ENCODE peak calls at places on chromosomes 16 and 17, in eight cellular contexts. C, X, E, A, I, Z, O and U are unnamed samples. For H3K4me1, the result is how much of the 10 kb centered on the place peaks cover.

GRCh38 chr17:68613739-68614298 is 12.7 kb upstream of the FAM20A start:
- DNase-seq in C (no peak), X (peak), E (no peak), A (no peak), I (no peak), Z (peak), O (no peak), U (no peak)

GRCh38 chr17:751269-752001 is 629 bp downstream of the GEMIN4 start:
- DNase-seq in C (peak), X (peak), E (peak), A (peak), I (peak), Z (peak), O (peak), U (no peak)

GRCh38 chr17:39674702-39675389 is 6.6 kb downstream of the PNMT start:
- DNase-seq in C (no peak), X (no peak), E (peak), A (no peak), I (no peak), Z (peak), O (no peak), U (no peak)

GRCh38 chr16:67179421-67180080 is 4.2 kb downstream of the MATCAP1 start:
- DNase-seq in C (no peak), X (no peak), E (no peak), A (no peak), I (no peak), Z (peak), O (no peak), U (no peak)

GRCh38 chr16:84548971-84549844 is 44.7 kb upstream of the MEAK7 start:
- DNase-seq in C (peak), X (no peak), E (no peak), A (peak), I (peak), Z (no peak), O (peak), U (peak)

GRCh38 chr16:27326738-27327585 is 13.2 kb downstream of the IL4R start:
- DNase-seq in C (peak), X (peak), E (peak), A (peak), I (peak), Z (peak), O (no peak), U (no peak)

GRCh38 chr17:78089557-78090281 is 38.8 kb downstream of the TMC6 start:
- DNase-seq in C (no peak), X (no peak), E (no peak), A (no peak), I (no peak), Z (no peak), O (no peak), U (no peak)

GRCh38 chr16:59259074-59259963 is 525.2 kb upstream of the GOT2 start:
- DNase-seq in C (peak), X (no peak), E (no peak), A (no peak), I (peak), Z (no peak), O (no peak), U (no peak)

GRCh38 chr17:79075861-79076406 is 1.3 kb downstream of the ENGASE start:
- DNase-seq in C (no peak), X (no peak), E (no peak), A (no peak), I (no peak), Z (peak), O (no peak), U (no peak)

GRCh38 chr16:5756969-5757368 is 659.4 kb upstream of the EEF2KMT start:
- DNase-seq in C (no peak), X (no peak), E (no peak), A (no peak), I (no peak), Z (peak), O (no peak), U (no peak)

GRCh38 chr16:72066747-72067146 is 3.7 kb downstream of the HPR start:
- DNase-seq in C (peak), X (peak), E (peak), A (no peak), I (no peak), Z (no peak), O (no peak), U (no peak)

GRCh38 chr17:70373369-70373768 is 204.0 kb downstream of the KCNJ2 start:
- DNase-seq in C (no peak), X (no peak), E (no peak), A (no peak), I (no peak), Z (no peak), O (no peak), U (no peak)

GRCh38 chr16:57939872-57940224 is 31.1 kb downstream of the CNGB1 start:
- DNase-seq in C (no peak), X (no peak), E (no peak), A (no peak), I (no peak), Z (no peak), O (no peak), U (no peak)

GRCh38 chr16:79642652-79643051 is 42.1 kb upstream of the MAF start:
- DNase-seq in C (no peak), X (no peak), E (no peak), A (no peak), I (no peak), Z (no peak), O (no peak), U (no peak)

GRCh38 chr17:57747221-57748017 is 2.3 kb upstream of the CCDC182 start:
- DNase-seq in C (peak), X (peak), E (peak), A (peak), I (peak), Z (peak), O (peak), U (peak)

GRCh38 chr17:81984773-81985410 is 7.5 kb downstream of the ASPSCR1 start:
- DNase-seq in C (no peak), X (no peak), E (no peak), A (no peak), I (no peak), Z (no peak), O (no peak), U (no peak)

GRCh38 chr17:79391808-79392233 is 219.0 kb downstream of the RBFOX3 start:
- DNase-seq in C (peak), X (peak), E (peak), A (peak), I (peak), Z (peak), O (peak), U (peak)

GRCh38 chr17:65559802-65560627 is 1.4 kb downstream of the AXIN2 start:
- DNase-seq in C (peak), X (peak), E (peak), A (no peak), I (peak), Z (peak), O (peak), U (peak)

GRCh38 chr16:64771273-64771672 is 350.6 kb downstream of the CDH11 start:
- DNase-seq in C (no peak), X (no peak), E (no peak), A (no peak), I (no peak), Z (no peak), O (no peak), U (no peak)

GRCh38 chr17:4858068-4858879 is 25.1 kb downstream of the MINK1 start:
- DNase-seq in C (no peak), X (no peak), E (peak), A (no peak), I (no peak), Z (peak), O (no peak), U (no peak)
- H3K4me1 ChIP-seq in C (under half), X (under half), E (under half), A (under half), I (under half), Z (under half), O (under half), U (under half)

DNA sequence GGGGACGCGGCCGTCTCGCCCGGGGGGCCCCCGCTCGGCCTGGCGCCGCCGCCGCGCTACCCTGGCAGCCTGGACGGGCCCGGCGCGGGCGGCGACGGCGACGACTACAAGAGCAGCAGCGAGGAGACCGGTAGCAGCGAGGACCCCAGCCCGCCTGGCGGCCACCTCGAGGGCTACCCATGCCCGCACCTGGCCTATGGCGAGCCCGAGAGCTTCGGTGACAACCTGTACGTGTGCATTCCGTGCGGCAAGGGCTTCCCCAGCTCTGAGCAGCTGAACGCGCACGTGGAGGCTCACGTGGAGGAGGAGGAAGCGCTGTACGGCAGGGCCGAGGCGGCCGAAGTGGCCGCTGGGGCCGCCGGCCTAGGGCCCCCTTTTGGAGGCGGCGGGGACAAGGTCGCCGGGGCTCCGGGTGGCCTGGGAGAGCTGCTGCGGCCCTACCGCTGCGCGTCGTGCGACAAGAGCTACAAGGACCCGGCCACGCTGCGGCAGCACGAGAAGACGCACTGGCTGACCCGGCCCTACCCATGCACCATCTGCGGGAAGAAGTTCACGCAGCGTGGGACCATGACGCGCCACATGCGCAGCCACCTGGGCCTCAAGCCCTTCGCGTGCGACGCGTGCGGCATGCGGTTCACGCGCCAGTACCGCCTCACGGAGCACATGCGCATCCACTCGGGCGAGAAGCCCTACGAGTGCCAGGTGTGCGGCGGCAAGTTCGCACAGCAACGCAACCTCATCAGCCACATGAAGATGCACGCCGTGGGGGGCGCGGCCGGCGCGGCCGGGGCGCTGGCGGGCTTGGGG is 3.0 kb downstream of the HIC1 start:
- DNase-seq in C (no peak), X (no peak), E (no peak), A (no peak), I (no peak), Z (peak), O (no peak), U (no peak)
- H3K4me3 ChIP-seq in C (peak), X (peak), E (no peak), A (peak), I (no peak), Z (no peak), O (no peak), U (no peak)

DNA sequence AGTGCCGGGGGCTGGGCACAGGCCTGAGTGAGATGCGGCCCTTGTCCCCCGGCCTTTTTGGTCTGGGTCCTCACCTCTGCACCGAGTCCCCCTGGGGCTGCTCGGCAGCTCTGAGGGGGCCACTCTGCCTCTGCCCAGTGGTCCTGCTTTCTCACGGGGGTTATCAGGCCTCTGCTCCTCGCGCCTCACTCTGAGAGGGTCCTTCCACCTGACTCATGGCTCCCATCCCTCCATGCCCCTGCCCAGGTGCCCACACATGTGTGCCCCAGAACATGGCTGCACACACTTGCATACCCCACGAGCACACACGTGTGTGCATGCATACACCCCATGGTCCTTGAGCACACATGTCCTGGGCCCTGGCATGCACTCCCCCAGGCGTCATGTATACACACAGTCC is 53.7 kb downstream of the CMIP start:
- DNase-seq in C (no peak), X (no peak), E (no peak), A (no peak), I (no peak), Z (no peak), O (no peak), U (no peak)
- H3K4me1 ChIP-seq in C (under half), X (under half), E (under half), A (under half), I (under half), Z (under half), O (under half), U (under half)

GRCh38 chr16:88384222-88385111 is 1.7 kb downstream of the ZNF469 start:
- DNase-seq in C (no peak), X (peak), E (no peak), A (no peak), I (no peak), Z (no peak), O (no peak), U (no peak)
- H3K4me3 ChIP-seq in C (peak), X (peak), E (no peak), A (peak), I (no peak), Z (no peak), O (no peak), U (no peak)